ENCODE peak calls at places on chromosome 4, in nine cellular contexts. F, H, T, X, L, V, Z, N and K are unnamed samples.

GRCh38 chr4:159649237-159649636 is 546.4 kb downstream of the RAPGEF2 start:
- DNase-seq in F (no peak), V (no peak), H (no peak), T (no peak), X (no peak), Z (no peak), N (no peak), L (no peak), K (no peak)

GRCh38 chr4:116952530-116953108 is 132.8 kb downstream of the TRAM1L1 start:
- DNase-seq in X (no peak), H (no peak), L (no peak), F (no peak), V (no peak), T (no peak), N (no peak), Z (no peak), K (no peak)

GRCh38 chr4:44287505-44287904 is 161.1 kb downstream of the KCTD8 start:
- DNase-seq in X (no peak), Z (no peak), T (no peak), H (no peak), N (no peak), V (no peak), L (no peak), F (no peak), K (no peak)

GRCh38 chr4:80446664-80447063 is 111.1 kb downstream of the CFAP299 start:
- DNase-seq in F (no peak), Z (no peak), L (no peak), H (no peak), V (no peak), X (no peak), N (peak; percentile 58), T (peak; percentile 45), K (no peak)

GRCh38 chr4:47373174-47373573 is 90.3 kb downstream of the COMMD8 start:
- DNase-seq in T (no peak), H (no peak), F (no peak), Z (no peak), L (no peak), V (no peak), N (no peak), X (no peak), K (no peak)

GRCh38 chr4:70334681-70335080 is at the start of gene CABS1:
- DNase-seq in Z (no peak), L (no peak), N (no peak), X (no peak), F (no peak), V (no peak), H (no peak), T (no peak), K (no peak)

GRCh38 chr4:72076562-72076961 is 44.8 kb downstream of the NPFFR2 start:
- DNase-seq in V (no peak), L (no peak), F (no peak), X (no peak), H (peak; percentile 44), T (peak; percentile 62), N (peak; percentile 1), Z (no peak), K (no peak)

GRCh38 chr4:54439831-54440243 is 210.7 kb downstream of the PDGFRA start:
- DNase-seq in Z (peak; percentile 20), V (no peak), T (peak; percentile 48), F (peak; percentile 38), H (no peak), N (peak; percentile 67), L (peak; percentile 82), X (no peak), K (no peak)

GRCh38 chr4:54723786-54724185 is 66.0 kb downstream of the KIT start:
- DNase-seq in T (no peak), X (no peak), Z (no peak), H (no peak), F (no peak), N (no peak), L (no peak), V (no peak), K (no peak)

GRCh38 chr4:165481458-165481857 is 102.7 kb downstream of the CPE start:
- DNase-seq in N (peak; percentile 71), L (no peak), V (no peak), F (no peak), X (no peak), Z (no peak), H (no peak), T (no peak), K (no peak)